ENCODE peak calls at places on chromosome 6, in five cellular contexts. P is pancreas, B is HCT116, L is upper lobe of right lung, X is heart left ventricle. A is an unnamed sample. For H3K36me3 and H3K9me3, the result is how much of the 10 kb centered on the place peaks cover.

GRCh38 chr6:119323478-119323877 is 26.1 kb downstream of the MAN1A1 start:
- DNase-seq in P (no peak), B (peak), L (no peak), X (no peak), A (no peak)

GRCh38 chr6:113879186-113880096 is 22.3 kb downstream of the MARCKS start:
- DNase-seq in P (peak), B (peak), L (no peak), X (peak), A (no peak)

GRCh38 chr6:44452725-44453124 is 65.2 kb downstream of the CDC5L start:
- DNase-seq in P (no peak), B (no peak), L (no peak), X (no peak), A (no peak)

GRCh38 chr6:136979206-136979605 is 57.1 kb downstream of the SLC35D3 start:
- DNase-seq in P (no peak), B (no peak), L (no peak), X (no peak), A (no peak)

GRCh38 chr6:47238456-47238995 is 71.2 kb downstream of the TNFRSF21 start:
- DNase-seq in P (no peak), B (no peak), L (no peak), X (no peak), A (no peak)

GRCh38 chr6:163626073-163626867 is 211.8 kb downstream of the QKI start:
- DNase-seq in P (no peak), B (no peak), L (no peak), X (no peak), A (no peak)

GRCh38 chr6:90086517-90086916 is 192.2 kb downstream of the GJA10 start:
- DNase-seq in P (no peak), B (peak), L (no peak), X (no peak), A (no peak)

GRCh38 chr6:38955876-38956275 is 92.7 kb upstream of the GLP1R start:
- DNase-seq in P (peak), B (no peak), L (no peak), X (no peak), A (no peak)

GRCh38 chr6:130744601-130745382 is 82.4 kb upstream of the SMLR1 start:
- DNase-seq in P (no peak), B (no peak), L (no peak), X (no peak), A (no peak)

GRCh38 chr6:158018851-158019361 is 37.2 kb downstream of the SYNJ2 start:
- DNase-seq in P (no peak), B (no peak), L (no peak), X (no peak), A (no peak)

GRCh38 chr6:127690092-127690491 is 113.1 kb downstream of the C6orf58 start:
- DNase-seq in P (no peak), B (peak), L (no peak), X (no peak), A (no peak)

GRCh38 chr6:163415176-163415619 is 680 bp downstream of the QKI start:
- DNase-seq in P (peak), B (no peak), L (peak), X (peak), A (no peak)

GRCh38 chr6:159074120-159074684 is 29.4 kb upstream of the TAGAP start:
- DNase-seq in P (no peak), B (peak), L (no peak), X (no peak), A (no peak)

GRCh38 chr6:142537612-142538478 is 236.0 kb downstream of the ADGRG6 start:
- DNase-seq in P (no peak), B (peak), L (no peak), X (no peak), A (peak)

GRCh38 chr6:52013035-52013434 is 74.4 kb downstream of the PKHD1 start:
- DNase-seq in P (no peak), B (no peak), L (no peak), X (no peak), A (no peak)

GRCh38 chr6:33609444-33610034 is 11.6 kb upstream of the ITPR3 start:
- DNase-seq in P (no peak), B (no peak), L (no peak), X (peak), A (no peak)

GRCh38 chr6:10478187-10479040 is 42.7 kb upstream of the GCNT2 start:
- DNase-seq in P (no peak), B (peak), L (no peak), X (no peak), A (peak)

GRCh38 chr6:69090132-69090531 is 455.1 kb downstream of the ADGRB3 start:
- DNase-seq in P (no peak), B (no peak), L (no peak), X (no peak), A (no peak)

GRCh38 chr6:7624781-7625710 is 35.0 kb downstream of the SNRNP48 start:
- DNase-seq in P (no peak), B (no peak), L (no peak), X (no peak), A (no peak)

GRCh38 chr6:7505196-7505699 is 36.2 kb upstream of the DSP start:
- DNase-seq in P (peak), B (peak), L (no peak), X (no peak), A (peak)

GRCh38 chr6:13038315-13039261 is 289.7 kb downstream of the TBC1D7 start:
- DNase-seq in P (no peak), B (no peak), L (no peak), X (peak), A (no peak)

GRCh38 chr6:107313776-107314175 is 145.6 kb downstream of the PDSS2 start:
- DNase-seq in P (no peak), B (no peak), L (no peak), X (no peak), A (no peak)

GRCh38 chr6:75602164-75602896 is 650 bp downstream of the SENP6 start:
- DNase-seq in P (peak), B (peak), L (no peak), X (peak), A (no peak)

GRCh38 chr6:35368038-35368887 is 25.9 kb downstream of the PPARD start:
- DNase-seq in P (no peak), B (peak), L (no peak), X (no peak), A (no peak)
- H3K4me3 ChIP-seq in P (no peak), B (no peak), L (no peak), X (no peak), A (no peak)

DNA sequence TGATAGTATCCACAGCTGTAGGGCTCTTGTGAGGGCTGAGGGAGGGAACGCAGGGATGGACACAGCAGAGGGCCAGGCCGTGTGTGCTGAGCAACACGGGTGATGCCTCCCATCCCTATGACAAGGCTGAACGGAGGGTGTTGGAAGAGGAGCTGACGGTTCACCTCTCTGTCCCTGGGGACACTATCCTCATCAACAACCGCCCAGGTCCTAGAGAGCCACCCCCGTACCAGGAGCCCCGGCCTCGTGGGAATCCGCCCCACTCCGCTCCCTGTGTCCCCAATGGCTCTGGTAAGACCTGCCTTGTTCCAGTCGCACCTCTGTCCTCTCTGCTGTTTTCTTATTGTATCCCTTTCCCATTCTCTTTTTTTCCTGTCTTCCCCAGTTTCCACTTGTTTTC is 10.1 kb downstream of the DDR1 start:
- DNase-seq in P (no peak), B (no peak), L (no peak), X (no peak), A (no peak)
- H3K36me3 ChIP-seq in P (under half), B (half or more), L (half or more), X (half or more), A (half or more)

GRCh38 chr6:27286141-27286540 is 25.9 kb downstream of the POM121L2 start:
- DNase-seq in P (no peak), B (no peak), L (no peak), X (no peak), A (no peak)

GRCh38 chr6:27290065-27290849 is 21.8 kb downstream of the POM121L2 start:
- DNase-seq in P (no peak), B (no peak), L (no peak), X (no peak), A (no peak)

GRCh38 chr6:27290850-27291208 is 21.2 kb downstream of the POM121L2 start:
- DNase-seq in P (no peak), B (no peak), L (no peak), X (no peak), A (no peak)

GRCh38 chr6:27288136-27289044 is 23.7 kb downstream of the POM121L2 start:
- DNase-seq in P (no peak), B (no peak), L (no peak), X (no peak), A (no peak)

GRCh38 chr6:27287751-27288135 is 24.3 kb downstream of the POM121L2 start:
- DNase-seq in P (no peak), B (no peak), L (no peak), X (no peak), A (no peak)
- H3K9me3 ChIP-seq in P (under half), B (under half), L (under half), X (under half), A (under half)

DNA sequence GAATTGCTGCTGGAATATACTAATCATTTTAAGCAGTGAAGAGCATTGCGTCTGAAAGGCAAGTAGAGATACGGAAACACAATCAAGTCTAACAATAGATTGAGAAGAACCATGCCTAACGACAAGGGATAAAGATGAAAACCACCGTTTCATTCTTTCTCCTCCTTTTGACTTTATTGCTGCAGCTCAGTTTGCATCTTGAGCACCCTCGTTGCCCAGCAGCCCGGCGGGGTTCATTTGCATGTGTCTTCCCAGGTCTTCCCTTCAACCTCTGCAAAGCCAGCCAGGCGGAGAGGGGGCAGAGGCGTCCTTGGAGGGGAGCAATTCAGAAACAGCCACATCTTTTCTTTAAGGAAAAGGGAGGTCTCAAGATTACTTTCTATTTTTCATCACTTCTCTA is 18.5 kb upstream of the PXDC1 start:
- DNase-seq in P (no peak), B (no peak), L (no peak), X (no peak), A (no peak)
- H3K4me3 ChIP-seq in P (no peak), B (no peak), L (no peak), X (no peak), A (no peak)

GRCh38 chr6:25089442-25089841 is 153.7 kb upstream of the RIPOR2 start:
- DNase-seq in P (no peak), B (no peak), L (no peak), X (no peak), A (no peak)

GRCh38 chr6:25100288-25100687 is 164.5 kb upstream of the RIPOR2 start:
- DNase-seq in P (no peak), B (no peak), L (no peak), X (no peak), A (no peak)

GRCh38 chr6:25094726-25095125 is 159.0 kb upstream of the RIPOR2 start:
- DNase-seq in P (no peak), B (no peak), L (no peak), X (no peak), A (no peak)
- H3K36me3 ChIP-seq in P (under half), B (under half), L (half or more), X (half or more), A (under half)

DNA sequence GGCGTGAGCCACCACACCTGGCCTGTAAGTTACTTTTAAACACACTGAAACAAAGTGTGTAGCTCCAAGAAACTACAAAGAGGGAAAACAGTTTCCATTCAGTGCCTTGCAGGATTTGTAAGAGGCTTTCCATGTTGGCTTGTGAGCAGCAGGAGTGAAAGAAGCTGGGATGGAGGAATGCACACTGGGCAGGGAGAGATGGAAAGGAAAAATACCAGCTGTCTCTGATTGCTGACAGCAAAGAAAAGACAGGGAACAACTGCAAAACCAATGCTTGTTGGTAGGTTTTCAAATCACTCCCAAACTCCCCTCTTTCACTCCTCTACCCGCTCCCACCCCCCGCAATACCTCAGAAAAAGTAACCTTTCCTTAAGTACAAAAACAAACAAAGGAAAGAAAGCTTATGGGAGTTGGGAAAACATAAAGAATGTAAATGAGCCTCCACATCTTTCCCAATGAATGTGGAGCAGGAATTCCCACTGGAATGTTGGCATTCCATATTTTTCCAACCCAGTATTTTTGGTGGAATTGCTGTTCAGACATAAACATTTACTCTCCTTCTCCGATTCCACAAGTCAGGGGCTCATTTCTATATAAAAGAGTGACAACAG is 166.1 kb downstream of the THBS2 start:
- DNase-seq in P (no peak), B (no peak), L (no peak), X (no peak), A (no peak)
- H3K9me3 ChIP-seq in P (under half), B (under half), L (under half), X (under half), A (under half)

A was measured in iPS DF 6.9.